ENCODE peak calls at places on chromosomes 1 and 21, in seven cellular contexts. L is GM12865, K is HuH-7.5, F is stomach, U is cardiac septum, J is NCI-H1436, X is nucleus accumbens. O is an unnamed sample.

GRCh38 chr1:229848762-229849677 is 218.0 kb upstream of the GALNT2 start:
- DNase-seq in U (no peak), X (no peak), K (peak; percentile 51), F (no peak), L (peak; percentile 60), J (peak; percentile 92), O (no peak)

GRCh38 chr21:46366091-46366490 is 42.1 kb downstream of the PCNT start:
- DNase-seq in F (no peak), X (no peak), J (no peak), K (no peak), L (no peak), U (peak; percentile 56), O (no peak)

GRCh38 chr1:54944610-54945392 is 35.6 kb upstream of the TMEM61 start:
- DNase-seq in U (peak; percentile 81), L (peak; percentile 91), F (peak; percentile 81), K (peak; percentile 38), X (peak; percentile 26), J (peak; percentile 75), O (peak; percentile 89)

GRCh38 chr1:166695115-166695514 is 144.2 kb upstream of the POGK start:
- DNase-seq in L (no peak), U (no peak), J (no peak), K (no peak), X (no peak), F (no peak), O (no peak)

GRCh38 chr1:21653744-21654100 is 15.4 kb downstream of the RAP1GAP start:
- DNase-seq in X (peak; percentile 85), F (no peak), L (no peak), K (no peak), J (no peak), U (no peak), O (no peak)

GRCh38 chr1:240801445-240801844 is 189.5 kb upstream of the GREM2 start:
- DNase-seq in J (no peak), U (no peak), K (no peak), F (no peak), L (no peak), X (no peak), O (no peak)

GRCh38 chr1:46510341-46510997 is 20.8 kb downstream of the DMBX1 start:
- DNase-seq in K (no peak), L (no peak), F (no peak), J (no peak), U (no peak), X (no peak), O (peak; percentile 44)

GRCh38 chr1:68600049-68600661 is 103.3 kb upstream of the DEPDC1 start:
- DNase-seq in L (peak; percentile 7), F (no peak), J (no peak), U (no peak), K (no peak), X (no peak), O (no peak)

GRCh38 chr1:147892216-147892615 is 10.4 kb upstream of the GJA8 start:
- DNase-seq in F (no peak), X (no peak), K (no peak), L (peak; percentile 27), J (no peak), U (no peak), O (no peak)

GRCh38 chr1:215517441-215517891 is 49.6 kb upstream of the KCTD3 start:
- DNase-seq in K (no peak), L (no peak), U (no peak), X (no peak), F (no peak), J (peak; percentile 34), O (no peak)

GRCh38 chr1:114508386-114508898 is 2.6 kb downstream of the TRIM33 start:
- DNase-seq in J (no peak), L (no peak), K (no peak), X (no peak), U (no peak), F (no peak), O (no peak)

GRCh38 chr1:116855220-116855619 is 54.5 kb upstream of the PTGFRN start:
- DNase-seq in X (no peak), L (no peak), J (no peak), U (no peak), K (no peak), F (peak; percentile 52), O (peak; percentile 86)

GRCh38 chr1:228003461-228004330 is 3.1 kb upstream of the WNT3A start:
- DNase-seq in U (peak; percentile 66), F (peak; percentile 22), J (no peak), L (no peak), K (no peak), X (no peak), O (no peak)

GRCh38 chr1:22385537-22385936 is 66.1 kb upstream of the ZBTB40 start:
- DNase-seq in F (no peak), U (no peak), L (no peak), K (no peak), J (no peak), X (no peak), O (no peak)

GRCh38 chr1:150429805-150430204 is 57.4 kb upstream of the TARS2 start:
- DNase-seq in K (peak; percentile 27), J (no peak), F (no peak), U (no peak), L (peak; percentile 14), X (no peak), O (no peak)

GRCh38 chr21:45769239-45769758 is 125.8 kb downstream of the PCBP3 start:
- DNase-seq in K (no peak), U (no peak), F (no peak), X (no peak), L (no peak), J (no peak), O (no peak)

GRCh38 chr1:156124557-156125483 is 10.3 kb downstream of the LMNA start:
- DNase-seq in K (no peak), J (peak; percentile 36), U (no peak), F (no peak), L (peak; percentile 69), X (no peak), O (peak; percentile 87)

GRCh38 chr1:93629101-93630059 is 52.3 kb downstream of the BCAR3 start:
- DNase-seq in F (no peak), K (no peak), X (no peak), U (no peak), L (peak; percentile 76), J (peak; percentile 71), O (no peak)

GRCh38 chr1:52632732-52633290 is at the start of gene SHISAL2A:
- DNase-seq in L (peak; percentile 62), U (peak; percentile 81), J (peak; percentile 4), K (peak; percentile 35), F (peak; percentile 41), X (no peak), O (no peak)

GRCh38 chr1:30384286-30385245 is 338.8 kb downstream of the MATN1 start:
- DNase-seq in K (no peak), J (no peak), X (no peak), L (no peak), U (peak; percentile 59), F (no peak), O (peak; percentile 64)

GRCh38 chr1:165666152-165666551 is 32.2 kb downstream of the ALDH9A1 start:
- DNase-seq in X (no peak), F (no peak), J (no peak), K (no peak), U (no peak), L (no peak), O (no peak)

GRCh38 chr1:197902131-197902453 is 338 bp upstream of the C1orf53 start:
- DNase-seq in J (no peak), F (no peak), X (no peak), K (no peak), U (no peak), L (no peak), O (no peak)

GRCh38 chr1:218739426-218739825 is 394.3 kb downstream of the TGFB2 start:
- DNase-seq in U (no peak), J (no peak), F (no peak), K (no peak), X (no peak), L (no peak), O (no peak)

GRCh38 chr21:44345495-44345894 is 6.3 kb upstream of the CFAP410 start:
- DNase-seq in X (no peak), J (no peak), F (no peak), L (no peak), U (no peak), K (no peak), O (no peak)

GRCh38 chr1:178727014-178727895 is 2.2 kb downstream of the RALGPS2 start:
- DNase-seq in K (no peak), L (no peak), U (no peak), J (no peak), F (no peak), X (no peak), O (no peak)